ENCODE peak calls at places on chromosomes 6 and 20, in nine cellular contexts. A is DMS153; J is GM03348; X is HCEC 1CT; R is germinal center; M is NCI-H1092; E is iris pigment epithelial cell; I is stimulated activated naive CD8-positive, alpha-beta T cell treated with anti-CD3 and anti-CD28 coated beads, Interleukin-15, Interleukin-2, amounts not matched to agents 100 U/mL and 50 U/mL, for 24 hours; W is iPS DF 6.9. G is an unnamed sample.

GRCh38 chr20:46077642-46078305 is 12.0 kb downstream of the NCOA5 start:
- DNase-seq in A (no peak), J (no peak), X (no peak), R (no peak), M (no peak), E (no peak), I (no peak), W (no peak), G (no peak)

GRCh38 chr6:167345348-167345747 is 20.5 kb downstream of the TTLL2 start:
- DNase-seq in A (no peak), J (no peak), X (no peak), R (no peak), M (no peak), E (no peak), I (no peak), W (no peak), G (no peak)

GRCh38 chr20:8360035-8360434 is 228.0 kb downstream of the PLCB1 start:
- DNase-seq in A (no peak), J (no peak), X (no peak), R (no peak), M (no peak), E (no peak), I (no peak), W (no peak), G (no peak)

GRCh38 chr6:117600008-117600743 is 2.1 kb downstream of the GOPC start:
- DNase-seq in A (no peak), J (no peak), X (no peak), R (no peak), M (no peak), E (peak), I (no peak), W (no peak), G (no peak)

GRCh38 chr6:164085552-164086325 is 671.2 kb downstream of the QKI start:
- DNase-seq in A (no peak), J (peak), X (no peak), R (no peak), M (no peak), E (peak), I (no peak), W (no peak), G (peak)

GRCh38 chr6:27605401-27606342 is 132.8 kb upstream of the ZNF184 start:
- DNase-seq in A (no peak), J (peak), X (peak), R (no peak), M (no peak), E (peak), I (peak), W (no peak), G (no peak)

GRCh38 chr6:15754035-15754705 is 91.3 kb upstream of the DTNBP1 start:
- DNase-seq in A (no peak), J (peak), X (peak), R (no peak), M (no peak), E (peak), I (no peak), W (no peak), G (no peak)

GRCh38 chr20:56781108-56781739 is 152.1 kb downstream of the TFAP2C start:
- DNase-seq in A (no peak), J (peak), X (no peak), R (no peak), M (no peak), E (peak), I (no peak), W (no peak), G (no peak)

GRCh38 chr20:17480696-17481095 is 50.5 kb downstream of the BFSP1 start:
- DNase-seq in A (no peak), J (no peak), X (no peak), R (no peak), M (no peak), E (no peak), I (no peak), W (no peak), G (no peak)

GRCh38 chr20:58037631-58038030 is 190.8 kb downstream of the ANKRD60 start:
- DNase-seq in A (no peak), J (no peak), X (no peak), R (no peak), M (no peak), E (no peak), I (no peak), W (no peak), G (no peak)

GRCh38 chr20:327946-328563 is 2.7 kb downstream of the SOX12 start:
- DNase-seq in A (no peak), J (peak), X (peak), R (no peak), M (no peak), E (no peak), I (no peak), W (no peak), G (no peak)

GRCh38 chr20:48054051-48054450 is 268.8 kb upstream of the SULF2 start:
- DNase-seq in A (no peak), J (no peak), X (no peak), R (no peak), M (no peak), E (no peak), I (no peak), W (no peak), G (no peak)

GRCh38 chr6:152846825-152847224 is 96.2 kb downstream of the VIP start:
- DNase-seq in A (no peak), J (no peak), X (no peak), R (no peak), M (no peak), E (peak), I (no peak), W (peak), G (no peak)

GRCh38 chr6:131655387-131655786 is 18.3 kb downstream of the ENPP3 start:
- DNase-seq in A (no peak), J (no peak), X (no peak), R (no peak), M (no peak), E (no peak), I (no peak), W (no peak), G (no peak)